ENCODE peak calls at places on chromosomes 1 and 21, in four cellular contexts. B is A549, W is heart left ventricle, N is GM12878. J is an unnamed sample.

GRCh38 chr1:240608707-240609106 is 3.2 kb downstream of the GREM2 start:
- DNase-seq in B (peak), W (no peak), N (no peak), J (peak)

GRCh38 chr1:35111106-35111505 is 31.9 kb downstream of the ZMYM1 start:
- DNase-seq in B (peak), W (no peak), N (no peak), J (no peak)

GRCh38 chr1:224690576-224690975 is 74.5 kb downstream of the CNIH3 start:
- DNase-seq in B (no peak), W (no peak), N (no peak), J (no peak)

GRCh38 chr1:39404876-39405275 is 86.6 kb upstream of the BMP8A start:
- DNase-seq in B (no peak), W (no peak), N (no peak), J (no peak)

GRCh38 chr1:116325922-116326321 is 47.1 kb upstream of the ATP1A1 start:
- DNase-seq in B (no peak), W (no peak), N (no peak), J (no peak)

GRCh38 chr1:84539972-84540371 is 33.6 kb upstream of the GNG5 start:
- DNase-seq in B (no peak), W (no peak), N (no peak), J (no peak)

GRCh38 chr21:44436958-44437357 is 18.4 kb upstream of the LRRC3 start:
- DNase-seq in B (no peak), W (peak), N (no peak), J (no peak)

GRCh38 chr1:15277370-15277769 is 30.3 kb downstream of the FHAD1 start:
- DNase-seq in B (no peak), W (no peak), N (no peak), J (no peak)

GRCh38 chr1:184929711-184930202 is 44.6 kb downstream of the NIBAN1 start:
- DNase-seq in B (no peak), W (no peak), N (no peak), J (no peak)

GRCh38 chr1:61299468-61299867 is 217.1 kb downstream of the NFIA start:
- DNase-seq in B (no peak), W (no peak), N (no peak), J (no peak)

GRCh38 chr1:58713841-58714240 is 14.0 kb upstream of the MYSM1 start:
- DNase-seq in B (no peak), W (no peak), N (no peak), J (no peak)

GRCh38 chr1:6954596-6954995 is 169.3 kb downstream of the CAMTA1 start:
- DNase-seq in B (no peak), W (no peak), N (no peak), J (no peak)

GRCh38 chr1:68111804-68112436 is 61.5 kb upstream of the DIRAS3 start:
- DNase-seq in B (peak), W (peak), N (no peak), J (peak)

GRCh38 chr1:212498243-212498642 is 65.5 kb downstream of the NENF start:
- DNase-seq in B (no peak), W (no peak), N (no peak), J (no peak)

GRCh38 chr1:205535866-205536758 is 31.6 kb downstream of the CDK18 start:
- DNase-seq in B (no peak), W (no peak), N (no peak), J (no peak)

GRCh38 chr1:15858672-15859372 is 11.3 kb downstream of the SPEN start:
- DNase-seq in B (no peak), W (no peak), N (no peak), J (no peak)

GRCh38 chr1:157967205-157967604 is 26.2 kb upstream of the KIRREL1 start:
- DNase-seq in B (no peak), W (no peak), N (no peak), J (no peak)

GRCh38 chr1:85692730-85693314 is 15.4 kb downstream of the ZNHIT6 start:
- DNase-seq in B (no peak), W (no peak), N (no peak), J (no peak)

GRCh38 chr1:41705798-41706197 is 212.9 kb downstream of the HIVEP3 start:
- DNase-seq in B (no peak), W (no peak), N (no peak), J (no peak)

GRCh38 chr1:107681001-107681479 is 283.9 kb downstream of the VAV3 start:
- DNase-seq in B (no peak), W (no peak), N (no peak), J (no peak)

GRCh38 chr1:147072371-147073061 is 99.8 kb downstream of the PRKAB2 start:
- DNase-seq in B (no peak), W (no peak), N (no peak), J (no peak)

GRCh38 chr1:55631508-55631907 is 416.3 kb upstream of the USP24 start:
- DNase-seq in B (no peak), W (no peak), N (no peak), J (no peak)

DNA sequence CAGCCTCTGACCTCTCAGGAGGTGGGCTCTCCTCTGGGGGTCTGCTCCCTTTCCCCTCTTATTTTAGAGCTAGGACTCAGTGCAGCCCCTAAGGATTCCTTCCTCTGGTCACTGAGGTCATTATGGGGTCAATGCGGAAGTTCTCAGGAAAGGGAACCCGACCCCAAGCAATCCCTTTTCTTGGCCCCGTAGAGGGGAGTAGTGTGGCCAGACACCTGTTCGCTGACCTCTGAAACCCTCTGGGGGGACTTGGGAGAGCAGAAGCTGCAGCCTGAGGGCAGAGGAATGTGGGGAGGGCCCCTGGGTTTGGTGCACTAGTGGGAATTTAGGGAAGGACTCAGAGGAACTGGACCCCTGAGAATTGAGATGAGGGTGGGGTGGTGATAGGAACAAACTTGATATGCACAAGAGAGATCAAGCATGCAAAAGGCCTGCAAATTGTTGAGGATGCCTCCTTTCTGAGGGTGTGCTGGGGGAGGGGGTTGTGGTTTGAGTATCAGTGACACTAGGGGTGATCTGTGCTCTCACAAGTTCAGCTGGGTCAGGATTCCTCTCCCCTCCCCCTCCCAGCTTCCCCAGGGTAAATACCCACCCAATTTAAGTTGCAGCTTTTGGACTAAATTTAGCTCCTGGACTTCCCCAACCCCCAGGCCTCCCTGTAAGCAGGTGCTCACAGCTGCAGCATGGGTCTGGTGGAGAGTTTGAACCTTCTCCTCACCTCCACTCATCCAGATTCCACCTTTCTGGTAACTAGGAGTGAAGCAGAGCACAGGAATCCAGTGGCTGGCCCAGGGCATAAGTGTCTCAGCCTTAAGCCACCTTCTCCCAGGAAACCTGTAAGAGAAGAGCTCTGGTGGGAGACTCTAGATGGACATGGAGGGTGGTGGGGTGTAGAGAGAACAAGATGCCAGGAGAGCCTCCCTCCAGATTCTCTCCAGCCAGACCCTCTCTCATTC is 13.5 kb downstream of the ADAMTSL4 start:
- DNase-seq in B (no peak), W (no peak), N (peak), J (no peak)
- TF ChIP-seq POLR2A in B (no peak), W (no peak), N (peak), J (no peak)

GRCh38 chr1:226635456-226635941 is 86.9 kb downstream of the STUM start:
- DNase-seq in B (no peak), W (peak), N (no peak), J (no peak)
- H3K27ac ChIP-seq in B (no peak), W (no peak), N (no peak), J (no peak)

GRCh38 chr1:98661544-98662353 is at the start of gene SNX7:
- DNase-seq in B (peak), W (peak), N (no peak), J (peak)

GRCh38 chr1:98659879-98660278 is 1.6 kb upstream of the SNX7 start:
- DNase-seq in B (no peak), W (no peak), N (no peak), J (no peak)

GRCh38 chr1:98662354-98662665 is 789 bp downstream of the SNX7 start:
- DNase-seq in B (peak), W (no peak), N (no peak), J (peak)

GRCh38 chr1:98660941-98661543 is 479 bp upstream of the SNX7 start:
- DNase-seq in B (no peak), W (no peak), N (no peak), J (peak)
- TF ChIP-seq POLR2A in B (peak), W (no peak), N (no peak), J (no peak)

DNA sequence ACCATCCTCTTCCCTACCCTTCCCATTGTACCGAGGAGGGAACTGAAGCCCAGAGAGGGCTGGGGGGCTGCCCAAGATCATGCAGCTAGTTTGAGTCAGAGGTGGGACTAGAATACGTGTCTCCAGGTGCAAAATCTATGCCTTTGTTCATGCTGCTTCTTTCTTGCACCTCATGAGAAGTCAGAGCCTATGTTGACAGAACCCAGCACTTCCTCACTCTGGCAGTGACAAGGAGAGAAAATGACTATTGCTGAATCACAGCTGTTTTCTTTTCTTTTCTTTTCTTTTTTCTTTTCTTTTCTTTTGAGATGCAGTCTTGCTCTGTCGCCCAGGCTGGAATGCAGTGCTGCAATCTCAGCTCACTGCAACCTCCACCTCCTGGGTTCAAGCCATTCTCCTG is 1.7 kb upstream of the FUCA1 start:
- DNase-seq in B (no peak), W (no peak), N (no peak), J (no peak)
- H3K27ac ChIP-seq in B (no peak), W (no peak), N (no peak), J (no peak)

GRCh38 chr1:108893141-108893530 is 16.4 kb downstream of the GPSM2 start:
- DNase-seq in B (no peak), W (no peak), N (no peak), J (no peak)
- TF ChIP-seq POLR2A in B (no peak), W (no peak), N (no peak), J (no peak)